ENCODE peak calls at places on chromosomes 4 and X, in six cellular contexts. One of them, this sample, is unnamed.

GRCh38 chr4:130510661-130511060 is 1414.7 kb downstream of the C4orf33 start:
- DNase-seq in NCI-H1105 treated with DMSO at 0.1 percent for 48 hours: no peak
- DNase-seq in midbrain: no peak
- DNase-seq in fibroblast of the conjunctiva: no peak
- DNase-seq in amygdala: no peak
- DNase-seq in amniotic stem cell: no peak
- DNase-seq in this sample: no peak

GRCh38 chrX:139930923-139931645 is 1.8 kb downstream of the ATP11C start:
- DNase-seq in NCI-H1105 treated with DMSO at 0.1 percent for 48 hours: no peak
- DNase-seq in midbrain: no peak
- DNase-seq in fibroblast of the conjunctiva: no peak
- DNase-seq in amygdala: no peak
- DNase-seq in amniotic stem cell: no peak
- DNase-seq in this sample: no peak

GRCh38 chr4:52037730-52038108 is 380 bp downstream of the SGCB start:
- DNase-seq in NCI-H1105 treated with DMSO at 0.1 percent for 48 hours: peak
- DNase-seq in midbrain: peak
- DNase-seq in fibroblast of the conjunctiva: no peak
- DNase-seq in amygdala: peak
- DNase-seq in amniotic stem cell: peak
- DNase-seq in this sample: no peak

GRCh38 chr4:115293093-115293462 is 179.7 kb upstream of the NDST4 start:
- DNase-seq in NCI-H1105 treated with DMSO at 0.1 percent for 48 hours: no peak
- DNase-seq in midbrain: no peak
- DNase-seq in fibroblast of the conjunctiva: no peak
- DNase-seq in amygdala: no peak
- DNase-seq in amniotic stem cell: no peak
- DNase-seq in this sample: no peak

GRCh38 chrX:152915541-152916241 is 17.8 kb downstream of the ZNF185 start:
- DNase-seq in NCI-H1105 treated with DMSO at 0.1 percent for 48 hours: no peak
- DNase-seq in midbrain: no peak
- DNase-seq in fibroblast of the conjunctiva: no peak
- DNase-seq in amygdala: no peak
- DNase-seq in amniotic stem cell: peak
- DNase-seq in this sample: no peak

GRCh38 chr4:144300616-144301015 is 160.1 kb upstream of the GYPA start:
- DNase-seq in NCI-H1105 treated with DMSO at 0.1 percent for 48 hours: no peak
- DNase-seq in midbrain: no peak
- DNase-seq in fibroblast of the conjunctiva: no peak
- DNase-seq in amygdala: no peak
- DNase-seq in amniotic stem cell: no peak
- DNase-seq in this sample: no peak

GRCh38 chr4:152462047-152462446 is 73.8 kb downstream of the FBXW7 start:
- DNase-seq in NCI-H1105 treated with DMSO at 0.1 percent for 48 hours: no peak
- DNase-seq in midbrain: no peak
- DNase-seq in fibroblast of the conjunctiva: no peak
- DNase-seq in amygdala: no peak
- DNase-seq in amniotic stem cell: no peak
- DNase-seq in this sample: no peak

GRCh38 chr4:100208964-100209363 is 18.7 kb upstream of the DDIT4L start:
- DNase-seq in NCI-H1105 treated with DMSO at 0.1 percent for 48 hours: no peak
- DNase-seq in midbrain: no peak
- DNase-seq in fibroblast of the conjunctiva: no peak
- DNase-seq in amygdala: no peak
- DNase-seq in amniotic stem cell: no peak
- DNase-seq in this sample: no peak